ENCODE peak calls at places on chromosomes 7 and 10, in four cellular contexts. Q is kidney, N is psoas muscle, L is endothelial cell. P is an unnamed sample.

GRCh38 chr7:155660059-155660757 is 15.7 kb downstream of the RBM33 start:
- DNase-seq in Q (no peak), N (no peak), L (no peak), P (no peak)

GRCh38 chr10:78948616-78949015 is 120.2 kb upstream of the ZMIZ1 start:
- DNase-seq in L (no peak), N (no peak), Q (no peak), P (no peak)

GRCh38 chr10:101967713-101968112 is 88.3 kb downstream of the ARMH3 start:
- DNase-seq in N (no peak), Q (no peak), L (no peak), P (no peak)

GRCh38 chr10:100357073-100357858 is 10.2 kb downstream of the SCD start:
- DNase-seq in Q (no peak), L (no peak), N (no peak), P (no peak)

GRCh38 chr10:43606323-43607198 is at the start of gene ZNF485:
- DNase-seq in L (peak), Q (peak), N (peak), P (peak)

GRCh38 chr7:157813053-157813452 is 476.2 kb downstream of the DNAJB6 start:
- DNase-seq in L (no peak), N (no peak), Q (peak), P (no peak)

GRCh38 chr10:125082881-125083575 is 77.3 kb downstream of the CTBP2 start:
- DNase-seq in Q (no peak), L (no peak), N (peak), P (no peak)

GRCh38 chr10:110746254-110746826 is 102.2 kb downstream of the RBM20 start:
- DNase-seq in N (peak), L (peak), Q (no peak), P (no peak)

GRCh38 chr10:123993534-123994416 is 99.6 kb downstream of the CHST15 start:
- DNase-seq in Q (no peak), N (peak), L (no peak), P (no peak)

GRCh38 chr10:99232357-99232999 is 3.2 kb downstream of the HPSE2 start:
- DNase-seq in L (peak), Q (peak), N (peak), P (no peak)

GRCh38 chr10:46536171-46536570 is 20.3 kb downstream of the GPRIN2 start:
- DNase-seq in N (peak), Q (peak), L (no peak), P (no peak)
- TF ChIP-seq CTCF in N (no peak), Q (no peak), L (no peak), P (no peak)

GRCh38 chr10:69123747-69124557 is at the start of gene VPS26A:
- DNase-seq in N (peak), L (peak), Q (peak), P (peak)
- TF ChIP-seq CTCF in N (no peak), L (no peak), Q (peak), P (no peak)

GRCh38 chr10:30384791-30385201 is 35.7 kb upstream of the MTPAP start:
- DNase-seq in L (peak), N (no peak), Q (no peak), P (no peak)
- TF ChIP-seq CTCF in L (peak), N (peak), Q (no peak), P (peak)

GRCh38 chr10:119441151-119441821 is 101.2 kb downstream of the RGS10 start:
- DNase-seq in N (peak), L (no peak), Q (peak), P (no peak)

GRCh38 chr10:119443970-119444660 is 98.4 kb downstream of the RGS10 start:
- DNase-seq in N (peak), Q (peak), L (no peak), P (no peak)

GRCh38 chr10:119442758-119443060 is 99.8 kb downstream of the RGS10 start:
- DNase-seq in Q (peak), L (no peak), N (no peak), P (no peak)

GRCh38 chr10:119443441-119443840 is 99.1 kb downstream of the RGS10 start:
- DNase-seq in N (peak), L (no peak), Q (peak), P (no peak)

DNA sequence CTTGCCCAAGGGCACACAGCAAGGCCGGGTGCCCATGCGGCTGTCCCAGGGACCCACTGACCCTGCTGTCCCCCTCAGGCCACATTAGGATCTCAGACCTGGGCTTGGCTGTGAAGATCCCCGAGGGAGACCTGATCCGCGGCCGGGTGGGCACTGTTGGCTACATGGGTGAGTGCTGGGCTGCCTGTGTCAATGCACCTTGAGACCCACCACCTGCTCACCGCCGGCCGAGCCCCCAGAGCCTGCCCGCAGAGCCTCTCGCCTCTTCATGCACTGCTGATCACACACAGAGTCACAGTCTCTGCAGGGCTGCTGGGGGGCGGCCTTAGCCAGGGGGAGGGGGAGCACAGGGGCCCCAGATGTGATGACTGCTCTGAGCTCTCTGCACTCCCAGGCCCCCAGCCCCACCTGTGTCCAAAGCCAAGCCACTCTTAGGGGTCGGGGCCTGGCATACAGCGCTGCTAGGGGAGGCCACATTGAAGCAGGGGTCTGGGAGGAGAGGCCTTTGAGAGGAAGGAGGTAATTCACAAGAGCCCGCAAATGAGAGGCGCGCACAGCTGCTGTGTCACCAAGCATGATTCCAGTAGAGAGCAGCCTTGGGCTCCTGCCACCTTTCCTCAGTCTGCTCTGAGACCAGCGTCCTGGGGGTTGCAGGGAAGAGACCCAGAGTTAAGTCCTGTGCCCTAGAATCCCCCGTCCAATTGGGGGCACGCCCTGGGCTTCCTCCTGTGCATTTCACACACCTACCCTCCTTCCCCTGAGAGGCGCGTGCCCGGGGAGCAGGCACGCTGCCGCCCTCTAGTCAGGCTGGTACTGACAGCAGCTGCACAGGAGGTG is 100.4 kb downstream of the RGS10 start:
- DNase-seq in N (no peak), Q (peak), L (no peak), P (no peak)
- TF ChIP-seq CTCF in N (no peak), Q (no peak), L (no peak), P (no peak)

DNA sequence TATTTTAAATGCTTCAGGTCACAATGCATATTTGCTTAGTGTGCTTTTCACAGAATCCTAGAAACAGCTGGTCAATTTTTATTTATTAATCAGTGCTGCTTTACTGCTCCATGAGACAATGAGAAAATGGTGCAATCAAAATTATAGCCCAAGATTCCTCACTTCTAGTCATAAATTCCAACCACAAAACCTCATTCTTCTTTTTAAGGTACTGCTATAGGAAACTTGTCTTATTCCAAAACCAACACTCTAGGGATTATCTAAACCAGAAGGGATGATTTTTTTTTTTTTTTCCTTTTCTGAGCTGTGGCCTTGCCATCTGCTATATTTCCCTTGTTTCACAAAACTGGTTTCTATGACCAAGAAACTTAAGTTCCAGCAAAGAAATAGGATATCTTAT is 64.0 kb upstream of the SEMA3A start:
- DNase-seq in N (no peak), L (no peak), Q (no peak), P (no peak)
- TF ChIP-seq CTCF in N (no peak), L (no peak), Q (no peak), P (no peak)

DNA sequence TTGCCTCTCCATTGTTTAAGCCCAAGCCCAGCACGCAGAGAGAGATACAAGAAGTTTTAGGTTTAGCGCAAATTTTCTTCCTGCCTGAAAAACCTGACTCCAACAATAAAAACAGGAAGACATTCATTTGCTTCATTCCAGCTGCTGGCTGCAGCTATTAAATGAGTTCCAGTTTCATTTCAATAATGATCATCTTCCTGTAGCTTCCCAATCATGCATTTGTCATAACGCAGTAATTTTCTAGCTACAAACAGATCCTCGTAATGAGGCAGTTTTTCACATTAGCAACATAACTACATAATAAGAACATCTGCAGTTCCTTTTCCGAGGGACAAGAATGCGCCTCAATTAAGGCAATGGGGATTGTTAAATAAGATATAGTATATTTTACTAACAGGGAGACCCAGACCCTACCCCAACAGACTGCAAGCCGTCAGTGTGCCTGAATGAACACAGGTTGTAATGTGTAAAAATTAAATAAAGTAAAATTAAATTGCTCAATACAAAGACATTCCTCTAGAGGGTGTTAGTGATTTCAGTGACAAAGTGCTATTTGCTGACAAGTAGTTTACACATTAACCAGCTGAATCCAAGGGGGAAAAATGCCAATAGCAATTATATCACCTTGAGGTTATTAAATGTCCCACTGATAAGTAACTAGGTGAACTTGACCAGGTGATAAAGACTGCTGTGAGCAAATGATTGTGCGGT is 110.7 kb downstream of the EBF3 start:
- DNase-seq in L (no peak), Q (no peak), N (no peak), P (no peak)
- TF ChIP-seq CTCF in L (peak), Q (peak), N (peak), P (no peak)

DNA sequence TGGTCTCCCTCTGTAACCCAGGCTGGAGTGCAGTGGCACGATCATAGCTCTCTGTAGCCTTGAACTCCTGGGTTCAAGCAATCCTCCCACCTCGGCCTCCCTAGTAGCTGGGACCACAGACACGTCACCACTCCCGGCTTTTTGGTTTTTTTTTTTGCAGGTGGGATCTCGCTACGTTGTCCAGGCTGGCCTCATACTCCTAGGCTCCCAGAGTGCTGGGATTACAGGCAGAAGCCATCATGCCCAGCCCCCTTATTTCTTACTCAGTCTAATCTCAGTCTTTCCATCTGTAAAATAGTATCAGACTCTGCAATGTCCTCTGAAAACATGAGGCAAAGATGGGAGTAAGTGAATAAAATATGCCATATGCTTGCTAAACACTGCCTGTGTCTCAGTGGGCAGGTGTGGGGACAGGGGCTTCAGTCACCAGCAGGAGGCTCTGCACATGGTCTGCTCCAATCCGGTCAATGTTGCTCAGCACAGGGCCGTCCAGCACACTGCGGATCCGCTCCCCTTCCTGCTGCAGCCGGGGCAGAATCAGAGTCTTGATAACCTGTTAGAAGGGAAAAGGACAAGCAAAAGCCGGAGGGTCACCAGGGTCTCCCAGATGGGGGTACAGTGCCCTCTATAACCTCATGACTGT is 8.2 kb downstream of the AP4M1 start:
- DNase-seq in N (no peak), L (no peak), Q (no peak), P (no peak)
- TF ChIP-seq CTCF in N (no peak), L (no peak), Q (no peak), P (no peak)

P was measured in natural killer cell.